ENCODE peak calls at places on chromosomes 7 and 10, in nine cellular contexts. One of them, this sample, is unnamed. For H3K27me3, the result is how much of the 10 kb centered on the place peaks cover.

GRCh38 chr7:27910341-27910740 is 170.4 kb downstream of the TAX1BP1 start:
- DNase-seq in spleen: no peak
- DNase-seq in heart right ventricle: no peak
- DNase-seq in testis: no peak
- DNase-seq in CD8-positive, alpha-beta T cell: no peak
- DNase-seq in ovary: no peak
- DNase-seq in dorsolateral prefrontal cortex: no peak
- DNase-seq in psoas muscle: no peak
- DNase-seq in effector memory CD4-positive, alpha-beta T cell: no peak
- DNase-seq in this sample: no peak

GRCh38 chr10:74153123-74153522 is 2.1 kb downstream of the ADK start:
- DNase-seq in spleen: no peak
- DNase-seq in heart right ventricle: peak
- DNase-seq in testis: no peak
- DNase-seq in CD8-positive, alpha-beta T cell: no peak
- DNase-seq in ovary: no peak
- DNase-seq in dorsolateral prefrontal cortex: no peak
- DNase-seq in psoas muscle: no peak
- DNase-seq in effector memory CD4-positive, alpha-beta T cell: no peak
- DNase-seq in this sample: no peak

GRCh38 chr7:118194571-118194970 is 10.6 kb downstream of the LSM8 start:
- DNase-seq in spleen: no peak
- DNase-seq in heart right ventricle: no peak
- DNase-seq in testis: no peak
- DNase-seq in CD8-positive, alpha-beta T cell: no peak
- DNase-seq in ovary: no peak
- DNase-seq in dorsolateral prefrontal cortex: no peak
- DNase-seq in psoas muscle: no peak
- DNase-seq in effector memory CD4-positive, alpha-beta T cell: no peak
- DNase-seq in this sample: no peak

GRCh38 chr10:75035975-75036708 is 75.3 kb upstream of the SAMD8 start:
- DNase-seq in spleen: no peak
- DNase-seq in heart right ventricle: no peak
- DNase-seq in testis: no peak
- DNase-seq in CD8-positive, alpha-beta T cell: no peak
- DNase-seq in ovary: no peak
- DNase-seq in dorsolateral prefrontal cortex: no peak
- DNase-seq in psoas muscle: no peak
- DNase-seq in effector memory CD4-positive, alpha-beta T cell: no peak
- DNase-seq in this sample: no peak

GRCh38 chr7:131769241-131769640 is 212.8 kb upstream of the PODXL start:
- DNase-seq in spleen: no peak
- DNase-seq in heart right ventricle: no peak
- DNase-seq in testis: no peak
- DNase-seq in CD8-positive, alpha-beta T cell: no peak
- DNase-seq in ovary: no peak
- DNase-seq in dorsolateral prefrontal cortex: no peak
- DNase-seq in psoas muscle: no peak
- DNase-seq in effector memory CD4-positive, alpha-beta T cell: no peak
- DNase-seq in this sample: no peak

GRCh38 chr10:106722524-106722923 is 442.0 kb downstream of the SORCS1 start:
- DNase-seq in spleen: no peak
- DNase-seq in heart right ventricle: no peak
- DNase-seq in testis: no peak
- DNase-seq in CD8-positive, alpha-beta T cell: no peak
- DNase-seq in ovary: no peak
- DNase-seq in dorsolateral prefrontal cortex: no peak
- DNase-seq in psoas muscle: no peak
- DNase-seq in effector memory CD4-positive, alpha-beta T cell: no peak
- DNase-seq in this sample: no peak

GRCh38 chr10:43250925-43251663 is 15.8 kb downstream of the RASGEF1A start:
- DNase-seq in spleen: peak
- DNase-seq in heart right ventricle: peak
- DNase-seq in testis: peak
- DNase-seq in CD8-positive, alpha-beta T cell: no peak
- DNase-seq in ovary: peak
- DNase-seq in dorsolateral prefrontal cortex: peak
- DNase-seq in psoas muscle: peak
- DNase-seq in effector memory CD4-positive, alpha-beta T cell: no peak
- DNase-seq in this sample: no peak

GRCh38 chr7:37205451-37205850 is 243.2 kb downstream of the ELMO1 start:
- DNase-seq in spleen: no peak
- DNase-seq in heart right ventricle: no peak
- DNase-seq in testis: no peak
- DNase-seq in CD8-positive, alpha-beta T cell: no peak
- DNase-seq in ovary: no peak
- DNase-seq in dorsolateral prefrontal cortex: no peak
- DNase-seq in psoas muscle: no peak
- DNase-seq in effector memory CD4-positive, alpha-beta T cell: no peak
- DNase-seq in this sample: no peak

GRCh38 chr7:109611656-109612055 is 1042.0 kb downstream of the DNAJB9 start:
- DNase-seq in spleen: no peak
- DNase-seq in heart right ventricle: no peak
- DNase-seq in testis: no peak
- DNase-seq in CD8-positive, alpha-beta T cell: no peak
- DNase-seq in ovary: no peak
- DNase-seq in dorsolateral prefrontal cortex: no peak
- DNase-seq in psoas muscle: no peak
- DNase-seq in effector memory CD4-positive, alpha-beta T cell: no peak
- DNase-seq in this sample: no peak

GRCh38 chr10:88754272-88754671 is 5.5 kb upstream of the LIPN start:
- DNase-seq in spleen: no peak
- DNase-seq in heart right ventricle: no peak
- DNase-seq in testis: no peak
- DNase-seq in CD8-positive, alpha-beta T cell: no peak
- DNase-seq in ovary: no peak
- DNase-seq in dorsolateral prefrontal cortex: no peak
- DNase-seq in psoas muscle: no peak
- DNase-seq in effector memory CD4-positive, alpha-beta T cell: no peak
- DNase-seq in this sample: no peak

GRCh38 chr7:36040679-36041078 is 112.4 kb upstream of the EEPD1 start:
- DNase-seq in spleen: no peak
- DNase-seq in heart right ventricle: no peak
- DNase-seq in testis: no peak
- DNase-seq in CD8-positive, alpha-beta T cell: no peak
- DNase-seq in ovary: no peak
- DNase-seq in dorsolateral prefrontal cortex: no peak
- DNase-seq in psoas muscle: no peak
- DNase-seq in effector memory CD4-positive, alpha-beta T cell: no peak
- DNase-seq in this sample: no peak

GRCh38 chr10:49650724-49651034 is 28.8 kb upstream of the C10orf53 start:
- DNase-seq in spleen: no peak
- DNase-seq in heart right ventricle: no peak
- DNase-seq in testis: no peak
- DNase-seq in CD8-positive, alpha-beta T cell: no peak
- DNase-seq in ovary: no peak
- DNase-seq in dorsolateral prefrontal cortex: no peak
- DNase-seq in psoas muscle: no peak
- DNase-seq in effector memory CD4-positive, alpha-beta T cell: no peak
- DNase-seq in this sample: no peak

GRCh38 chr10:191703-192518 is 56.7 kb downstream of the ZMYND11 start:
- DNase-seq in spleen: no peak
- DNase-seq in heart right ventricle: no peak
- DNase-seq in testis: no peak
- DNase-seq in CD8-positive, alpha-beta T cell: no peak
- DNase-seq in ovary: no peak
- DNase-seq in dorsolateral prefrontal cortex: no peak
- DNase-seq in psoas muscle: no peak
- DNase-seq in effector memory CD4-positive, alpha-beta T cell: no peak
- DNase-seq in this sample: no peak

GRCh38 chr10:132162021-132162531 is 24.7 kb upstream of the DPYSL4 start:
- DNase-seq in spleen: peak
- DNase-seq in heart right ventricle: no peak
- DNase-seq in testis: no peak
- DNase-seq in CD8-positive, alpha-beta T cell: no peak
- DNase-seq in ovary: no peak
- DNase-seq in dorsolateral prefrontal cortex: no peak
- DNase-seq in psoas muscle: peak
- DNase-seq in effector memory CD4-positive, alpha-beta T cell: no peak
- DNase-seq in this sample: no peak

GRCh38 chr7:139889186-139889871 is 60.3 kb downstream of the TBXAS1 start:
- DNase-seq in spleen: no peak
- DNase-seq in heart right ventricle: no peak
- DNase-seq in testis: no peak
- DNase-seq in CD8-positive, alpha-beta T cell: no peak
- DNase-seq in ovary: no peak
- DNase-seq in dorsolateral prefrontal cortex: no peak
- DNase-seq in psoas muscle: no peak
- DNase-seq in effector memory CD4-positive, alpha-beta T cell: no peak
- DNase-seq in this sample: no peak

GRCh38 chr10:109780997-109781396 is 142.3 kb downstream of the XPNPEP1 start:
- DNase-seq in spleen: no peak
- DNase-seq in heart right ventricle: no peak
- DNase-seq in testis: no peak
- DNase-seq in CD8-positive, alpha-beta T cell: no peak
- DNase-seq in ovary: no peak
- DNase-seq in dorsolateral prefrontal cortex: no peak
- DNase-seq in psoas muscle: no peak
- DNase-seq in effector memory CD4-positive, alpha-beta T cell: no peak
- DNase-seq in this sample: no peak

GRCh38 chr10:7111574-7111973 is 299.3 kb downstream of the SFMBT2 start:
- DNase-seq in spleen: no peak
- DNase-seq in heart right ventricle: no peak
- DNase-seq in testis: no peak
- DNase-seq in CD8-positive, alpha-beta T cell: no peak
- DNase-seq in ovary: no peak
- DNase-seq in dorsolateral prefrontal cortex: no peak
- DNase-seq in psoas muscle: no peak
- DNase-seq in effector memory CD4-positive, alpha-beta T cell: no peak
- DNase-seq in this sample: no peak

GRCh38 chr7:101813414-101814019 is 3.9 kb upstream of the CUX1 start:
- DNase-seq in spleen: no peak
- DNase-seq in heart right ventricle: no peak
- DNase-seq in testis: peak
- DNase-seq in CD8-positive, alpha-beta T cell: no peak
- DNase-seq in ovary: no peak
- DNase-seq in dorsolateral prefrontal cortex: no peak
- DNase-seq in psoas muscle: no peak
- DNase-seq in effector memory CD4-positive, alpha-beta T cell: no peak
- DNase-seq in this sample: no peak
- H3K27ac ChIP-seq in spleen: no peak
- H3K27ac ChIP-seq in heart right ventricle: no peak
- H3K27ac ChIP-seq in testis: no peak
- H3K27ac ChIP-seq in CD8-positive, alpha-beta T cell: no peak
- H3K27ac ChIP-seq in ovary: peak
- H3K27ac ChIP-seq in dorsolateral prefrontal cortex: no peak
- H3K27ac ChIP-seq in psoas muscle: no peak
- H3K27ac ChIP-seq in effector memory CD4-positive, alpha-beta T cell: no peak
- H3K27ac ChIP-seq in this sample: peak

GRCh38 chr10:99544322-99544721 is 11.6 kb downstream of the NKX2-3 start:
- DNase-seq in spleen: no peak
- DNase-seq in heart right ventricle: no peak
- DNase-seq in testis: no peak
- DNase-seq in CD8-positive, alpha-beta T cell: no peak
- DNase-seq in ovary: no peak
- DNase-seq in dorsolateral prefrontal cortex: no peak
- DNase-seq in psoas muscle: no peak
- DNase-seq in effector memory CD4-positive, alpha-beta T cell: no peak
- DNase-seq in this sample: no peak
- H3K27me3 ChIP-seq in spleen: under half
- H3K27me3 ChIP-seq in heart right ventricle: half or more
- H3K27me3 ChIP-seq in testis: under half
- H3K27me3 ChIP-seq in CD8-positive, alpha-beta T cell: under half
- H3K27me3 ChIP-seq in ovary: under half
- H3K27me3 ChIP-seq in dorsolateral prefrontal cortex: under half
- H3K27me3 ChIP-seq in psoas muscle: under half
- H3K27me3 ChIP-seq in effector memory CD4-positive, alpha-beta T cell: under half
- H3K27me3 ChIP-seq in this sample: under half

GRCh38 chr7:87935373-87935706 is 1.3 kb downstream of the ADAM22 start:
- DNase-seq in spleen: no peak
- DNase-seq in heart right ventricle: no peak
- DNase-seq in testis: no peak
- DNase-seq in CD8-positive, alpha-beta T cell: no peak
- DNase-seq in ovary: no peak
- DNase-seq in dorsolateral prefrontal cortex: no peak
- DNase-seq in psoas muscle: no peak
- DNase-seq in effector memory CD4-positive, alpha-beta T cell: no peak
- DNase-seq in this sample: no peak

GRCh38 chr7:87944547-87944946 is 10.5 kb downstream of the ADAM22 start:
- DNase-seq in spleen: no peak
- DNase-seq in heart right ventricle: no peak
- DNase-seq in testis: no peak
- DNase-seq in CD8-positive, alpha-beta T cell: no peak
- DNase-seq in ovary: no peak
- DNase-seq in dorsolateral prefrontal cortex: no peak
- DNase-seq in psoas muscle: no peak
- DNase-seq in effector memory CD4-positive, alpha-beta T cell: no peak
- DNase-seq in this sample: no peak

DNA sequence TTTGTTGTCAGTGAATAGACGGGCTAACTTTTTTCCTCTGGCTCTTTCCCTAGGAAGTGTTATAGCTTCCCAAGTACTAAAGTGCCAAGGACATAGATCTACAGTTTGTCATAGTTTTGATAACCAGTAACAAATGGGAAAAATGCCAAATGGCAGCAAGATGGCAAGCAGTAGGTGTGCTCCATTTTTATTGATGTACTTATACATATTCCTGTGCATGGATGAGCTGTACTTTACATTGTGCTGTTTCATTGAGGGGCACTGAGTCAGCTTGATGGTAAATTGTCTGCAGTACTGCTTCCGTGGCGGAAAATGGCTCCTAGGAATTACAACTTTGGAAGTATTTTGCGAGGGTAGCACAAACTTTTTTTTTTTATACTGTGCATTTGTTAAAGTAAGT is 7.1 kb downstream of the ADAM22 start:
- DNase-seq in spleen: no peak
- DNase-seq in heart right ventricle: no peak
- DNase-seq in testis: no peak
- DNase-seq in CD8-positive, alpha-beta T cell: no peak
- DNase-seq in ovary: no peak
- DNase-seq in dorsolateral prefrontal cortex: no peak
- DNase-seq in psoas muscle: no peak
- DNase-seq in effector memory CD4-positive, alpha-beta T cell: no peak
- DNase-seq in this sample: no peak
- H3K4me3 ChIP-seq in spleen: no peak
- H3K4me3 ChIP-seq in heart right ventricle: no peak
- H3K4me3 ChIP-seq in testis: no peak
- H3K4me3 ChIP-seq in CD8-positive, alpha-beta T cell: no peak
- H3K4me3 ChIP-seq in ovary: no peak
- H3K4me3 ChIP-seq in dorsolateral prefrontal cortex: no peak
- H3K4me3 ChIP-seq in psoas muscle: no peak
- H3K4me3 ChIP-seq in effector memory CD4-positive, alpha-beta T cell: no peak
- H3K4me3 ChIP-seq in this sample: no peak

DNA sequence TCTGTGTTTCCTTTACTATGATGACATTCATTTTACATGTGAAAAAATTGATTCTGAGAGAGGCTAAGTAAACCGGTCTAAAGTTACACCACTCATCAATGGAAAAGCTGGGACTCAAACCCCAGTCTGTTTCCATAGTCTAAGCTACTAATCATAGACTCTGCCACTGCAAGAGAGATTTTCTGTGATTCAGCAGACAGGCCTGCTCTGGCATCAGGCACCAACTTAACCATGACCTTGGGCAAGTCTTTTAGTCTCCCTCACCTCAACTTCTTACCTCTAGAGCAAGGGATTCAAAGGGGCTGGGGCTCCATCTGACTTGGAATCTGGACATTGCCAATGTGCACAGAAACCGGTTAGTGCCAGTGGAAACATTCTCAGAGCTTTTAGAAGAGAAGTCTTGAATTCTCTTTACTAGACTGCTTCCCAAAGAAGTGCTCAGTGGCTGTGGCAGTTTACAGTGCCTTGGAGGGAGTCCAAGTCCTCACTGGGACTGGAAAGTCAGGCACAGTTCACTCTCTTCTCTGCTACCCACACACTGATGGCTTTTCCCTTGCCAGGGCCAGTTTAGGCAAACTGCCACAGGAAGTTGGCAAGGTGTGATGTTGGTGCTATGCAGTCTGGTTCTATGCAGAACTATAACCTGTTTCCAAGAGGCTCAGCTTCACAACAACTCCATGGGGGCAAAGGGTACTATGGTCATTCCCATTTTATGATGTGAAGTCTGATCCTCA is 4.5 kb upstream of the BLNK start:
- DNase-seq in spleen: no peak
- DNase-seq in heart right ventricle: peak
- DNase-seq in testis: peak
- DNase-seq in CD8-positive, alpha-beta T cell: no peak
- DNase-seq in ovary: no peak
- DNase-seq in dorsolateral prefrontal cortex: no peak
- DNase-seq in psoas muscle: no peak
- DNase-seq in effector memory CD4-positive, alpha-beta T cell: no peak
- DNase-seq in this sample: no peak
- H3K27ac ChIP-seq in spleen: peak
- H3K27ac ChIP-seq in heart right ventricle: peak
- H3K27ac ChIP-seq in testis: no peak
- H3K27ac ChIP-seq in CD8-positive, alpha-beta T cell: no peak
- H3K27ac ChIP-seq in ovary: no peak
- H3K27ac ChIP-seq in dorsolateral prefrontal cortex: no peak
- H3K27ac ChIP-seq in psoas muscle: no peak
- H3K27ac ChIP-seq in effector memory CD4-positive, alpha-beta T cell: no peak
- H3K27ac ChIP-seq in this sample: peak